ENCODE peak calls at places on chromosomes 5 and 9, in four cellular contexts. K is K562, V is H1, U is HepG2. S is an unnamed sample.

GRCh38 chr9:18472915-18473314 is 1.0 kb upstream of the ADAMTSL1 start:
- DNase-seq in U (no peak), K (no peak), V (no peak), S (no peak)

GRCh38 chr9:70258692-70259511 is at the start of gene SMC5:
- DNase-seq in U (peak; percentile 80), K (peak; percentile 80), V (peak; percentile 91), S (peak; percentile 74)

GRCh38 chr9:81562221-81563019 is 126.9 kb downstream of the TLE1 start:
- DNase-seq in K (no peak), V (no peak), U (peak; percentile 73), S (no peak)

GRCh38 chr9:79257671-79258410 is 313.9 kb upstream of the TLE4 start:
- DNase-seq in V (no peak), K (no peak), U (no peak), S (no peak)

GRCh38 chr5:14440598-14441401 is 140.8 kb upstream of the OTULINL start:
- DNase-seq in U (no peak), K (no peak), V (no peak), S (no peak)

GRCh38 chr9:124869466-124869985 is 7.6 kb downstream of the ARPC5L start:
- DNase-seq in U (no peak), K (peak; percentile 67), V (no peak), S (no peak)

GRCh38 chr9:113563856-113564514 is 100.5 kb downstream of the RGS3 start:
- DNase-seq in K (no peak), V (no peak), U (no peak), S (no peak)

GRCh38 chr5:37847978-37848425 is 8.2 kb upstream of the GDNF start:
- DNase-seq in U (peak; percentile 26), V (no peak), K (no peak), S (no peak)

GRCh38 chr5:75034137-75034739 is 18.1 kb downstream of the GCNT4 start:
- DNase-seq in V (no peak), U (no peak), K (no peak), S (no peak)

DNA sequence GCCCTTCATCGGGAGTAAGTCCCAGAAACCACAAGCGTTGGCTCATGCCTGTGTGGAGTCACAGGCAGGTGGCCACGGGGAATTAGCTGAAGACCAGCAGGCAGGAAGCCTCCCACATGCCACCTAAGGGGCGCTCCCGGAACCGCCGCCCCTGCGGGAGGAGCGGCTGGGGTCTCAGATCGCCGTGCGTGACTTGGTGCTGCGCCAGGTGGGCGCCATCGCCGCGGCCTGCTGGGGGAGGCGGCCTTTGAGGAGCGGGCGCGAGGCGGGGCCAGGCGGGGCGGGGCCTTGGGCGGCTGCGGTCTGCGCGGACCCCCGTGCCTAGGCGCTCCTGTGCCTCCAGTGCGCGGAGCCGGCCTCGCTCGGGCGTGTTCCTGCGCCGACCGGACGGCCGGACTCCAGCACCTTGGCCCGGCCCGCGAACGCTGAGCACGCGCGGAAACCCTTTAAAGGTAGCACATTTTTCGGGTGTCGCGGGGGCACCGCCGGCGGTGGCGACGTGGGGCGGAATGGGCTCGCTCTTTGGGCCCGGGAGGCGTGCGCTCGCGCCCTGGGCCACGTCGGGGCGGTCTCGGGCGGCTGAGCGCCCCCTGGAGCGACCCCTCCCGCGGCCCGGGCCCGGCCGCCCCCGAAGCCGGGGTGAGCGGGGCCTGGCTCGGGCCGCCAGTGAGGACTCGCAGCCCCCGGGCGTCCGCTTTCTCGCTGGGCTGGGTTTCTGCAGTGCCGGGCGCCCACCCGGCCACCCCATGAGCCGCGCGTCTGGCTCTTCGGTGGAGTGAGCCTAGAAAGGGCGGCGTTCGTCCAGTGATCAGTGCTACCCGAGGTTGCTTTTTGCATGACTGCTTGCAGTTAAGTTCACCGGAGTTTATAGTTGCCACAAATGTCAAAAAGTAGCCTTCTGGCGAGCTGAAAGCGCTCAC is 24.5 kb downstream of the LECT2 start:
- DNase-seq in U (peak; percentile 68), V (peak; percentile 84), K (no peak), S (peak; percentile 35)
- TF ChIP-seq PHF8 in U (peak; percentile 89), V (peak; percentile 64), K (no peak), S (peak; percentile 38)

GRCh38 chr9:134293031-134293521 is 33.2 kb upstream of the RXRA start:
- DNase-seq in U (no peak), K (no peak), V (no peak), S (no peak)
- TF ChIP-seq PHF8 in U (no peak), K (no peak), V (no peak), S (no peak)

DNA sequence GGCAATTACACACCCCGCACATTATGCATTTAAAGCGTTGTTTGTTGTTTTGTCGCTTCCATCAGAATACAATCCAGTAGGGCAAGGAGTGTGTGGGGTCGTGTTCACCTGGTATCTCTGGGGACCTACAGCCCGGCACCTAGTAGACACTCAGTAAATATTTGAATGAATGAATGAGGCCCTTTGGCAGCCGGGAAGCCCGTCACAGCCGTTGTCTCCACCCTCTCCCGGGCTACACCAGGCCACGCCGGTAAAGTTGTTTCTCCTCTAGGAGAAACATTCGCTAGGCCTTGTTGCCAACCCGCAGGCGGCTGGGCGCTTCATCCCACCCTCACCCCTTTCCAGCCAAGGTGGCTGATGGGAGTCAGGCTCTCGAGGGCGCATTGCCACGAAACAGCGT is 901 bp upstream of the JAK2 start:
- DNase-seq in U (peak; percentile 21), K (no peak), V (no peak), S (peak; percentile 59)
- TF ChIP-seq PHF8 in U (no peak), K (no peak), V (no peak), S (no peak)

GRCh38 chr5:27947088-27947487 is 908.7 kb upstream of the CDH9 start:
- DNase-seq in V (no peak), U (no peak), K (no peak), S (no peak)

GRCh38 chr5:27944471-27944870 is 906.1 kb upstream of the CDH9 start:
- DNase-seq in V (no peak), K (no peak), U (no peak), S (no peak)
- TF ChIP-seq PHF8 in V (no peak), K (no peak), U (no peak), S (no peak)